ENCODE peak calls at places on chromosome 21, in eight cellular contexts. One of them, this sample, is unnamed.

GRCh38 chr21:20004353-20004752 is 993.9 kb upstream of the NCAM2 start:
- DNase-seq in tibial artery: no peak
- DNase-seq in heart right ventricle: no peak
- DNase-seq in neural crest cell: no peak
- DNase-seq in AG10803: no peak
- DNase-seq in AG09309: no peak
- DNase-seq in mesothelial cell of epicardium: no peak
- DNase-seq in foreskin fibroblast: no peak
- DNase-seq in this sample: no peak

GRCh38 chr21:38352536-38353219 is 95.9 kb downstream of the KCNJ15 start:
- DNase-seq in tibial artery: peak
- DNase-seq in heart right ventricle: no peak
- DNase-seq in neural crest cell: peak
- DNase-seq in AG10803: peak
- DNase-seq in AG09309: peak
- DNase-seq in mesothelial cell of epicardium: no peak
- DNase-seq in foreskin fibroblast: peak
- DNase-seq in this sample: peak

GRCh38 chr21:14864211-14865021 is 200.4 kb downstream of the NRIP1 start:
- DNase-seq in tibial artery: peak
- DNase-seq in heart right ventricle: peak
- DNase-seq in neural crest cell: peak
- DNase-seq in AG10803: peak
- DNase-seq in AG09309: peak
- DNase-seq in mesothelial cell of epicardium: no peak
- DNase-seq in foreskin fibroblast: no peak
- DNase-seq in this sample: peak

GRCh38 chr21:16551101-16551695 is 821.4 kb downstream of the USP25 start:
- DNase-seq in tibial artery: no peak
- DNase-seq in heart right ventricle: no peak
- DNase-seq in neural crest cell: no peak
- DNase-seq in AG10803: no peak
- DNase-seq in AG09309: no peak
- DNase-seq in mesothelial cell of epicardium: no peak
- DNase-seq in foreskin fibroblast: no peak
- DNase-seq in this sample: no peak

GRCh38 chr21:32626633-32627196 is 14.5 kb upstream of the CFAP298 start:
- DNase-seq in tibial artery: no peak
- DNase-seq in heart right ventricle: no peak
- DNase-seq in neural crest cell: no peak
- DNase-seq in AG10803: peak
- DNase-seq in AG09309: peak
- DNase-seq in mesothelial cell of epicardium: no peak
- DNase-seq in foreskin fibroblast: peak
- DNase-seq in this sample: peak

GRCh38 chr21:45139473-45139872 is 65.1 kb downstream of the ADARB1 start:
- DNase-seq in tibial artery: no peak
- DNase-seq in heart right ventricle: no peak
- DNase-seq in neural crest cell: no peak
- DNase-seq in AG10803: no peak
- DNase-seq in AG09309: no peak
- DNase-seq in mesothelial cell of epicardium: no peak
- DNase-seq in foreskin fibroblast: no peak
- DNase-seq in this sample: no peak

GRCh38 chr21:46181436-46181835 is 2.8 kb downstream of the SPATC1L start:
- DNase-seq in tibial artery: no peak
- DNase-seq in heart right ventricle: peak
- DNase-seq in neural crest cell: no peak
- DNase-seq in AG10803: no peak
- DNase-seq in AG09309: no peak
- DNase-seq in mesothelial cell of epicardium: no peak
- DNase-seq in foreskin fibroblast: no peak
- DNase-seq in this sample: no peak

GRCh38 chr21:17612023-17612564 is 607 bp downstream of the BTG3 start:
- DNase-seq in tibial artery: peak
- DNase-seq in heart right ventricle: peak
- DNase-seq in neural crest cell: peak
- DNase-seq in AG10803: peak
- DNase-seq in AG09309: no peak
- DNase-seq in mesothelial cell of epicardium: peak
- DNase-seq in foreskin fibroblast: no peak
- DNase-seq in this sample: peak

GRCh38 chr21:24824209-24824608 is 783.1 kb downstream of the MRPL39 start:
- DNase-seq in tibial artery: no peak
- DNase-seq in heart right ventricle: no peak
- DNase-seq in neural crest cell: no peak
- DNase-seq in AG10803: no peak
- DNase-seq in AG09309: no peak
- DNase-seq in mesothelial cell of epicardium: no peak
- DNase-seq in foreskin fibroblast: no peak
- DNase-seq in this sample: no peak

GRCh38 chr21:24826822-24827221 is 780.5 kb downstream of the MRPL39 start:
- DNase-seq in tibial artery: no peak
- DNase-seq in heart right ventricle: no peak
- DNase-seq in neural crest cell: no peak
- DNase-seq in AG10803: no peak
- DNase-seq in AG09309: no peak
- DNase-seq in mesothelial cell of epicardium: no peak
- DNase-seq in foreskin fibroblast: no peak
- DNase-seq in this sample: no peak

GRCh38 chr21:24825348-24825747 is 781.9 kb downstream of the MRPL39 start:
- DNase-seq in tibial artery: no peak
- DNase-seq in heart right ventricle: no peak
- DNase-seq in neural crest cell: no peak
- DNase-seq in AG10803: no peak
- DNase-seq in AG09309: no peak
- DNase-seq in mesothelial cell of epicardium: no peak
- DNase-seq in foreskin fibroblast: no peak
- DNase-seq in this sample: no peak

DNA sequence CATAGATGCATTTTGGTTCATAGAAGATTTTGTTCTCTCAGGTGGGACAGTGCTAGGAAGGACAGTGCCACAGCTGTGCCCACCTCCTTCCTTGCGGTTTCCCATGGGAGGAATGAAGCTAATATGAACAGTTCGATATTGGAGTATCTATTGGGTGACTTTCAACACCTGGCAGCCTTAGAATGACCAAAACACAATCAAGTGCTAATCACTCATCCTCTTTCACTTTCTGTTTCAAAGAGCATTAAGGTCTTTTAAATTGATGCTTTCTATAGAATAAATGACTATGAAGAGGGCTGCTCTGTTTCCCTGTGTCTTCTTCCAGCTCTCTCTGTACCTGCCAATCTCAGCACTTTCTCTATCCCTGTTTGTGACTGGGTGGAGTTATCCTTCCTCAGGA is 784.0 kb downstream of the MRPL39 start:
- DNase-seq in tibial artery: no peak
- DNase-seq in heart right ventricle: no peak
- DNase-seq in neural crest cell: no peak
- DNase-seq in AG10803: no peak
- DNase-seq in AG09309: no peak
- DNase-seq in mesothelial cell of epicardium: no peak
- DNase-seq in foreskin fibroblast: no peak
- DNase-seq in this sample: no peak
- TF ChIP-seq CTCF in tibial artery: no peak
- TF ChIP-seq CTCF in heart right ventricle: no peak
- TF ChIP-seq CTCF in neural crest cell: no peak
- TF ChIP-seq CTCF in AG10803: no peak
- TF ChIP-seq CTCF in AG09309: no peak
- TF ChIP-seq CTCF in mesothelial cell of epicardium: no peak
- TF ChIP-seq CTCF in foreskin fibroblast: no peak
- TF ChIP-seq CTCF in this sample: no peak

GRCh38 chr21:37057614-37058013 is 15.3 kb downstream of the PIGP start:
- DNase-seq in tibial artery: no peak
- DNase-seq in heart right ventricle: no peak
- DNase-seq in neural crest cell: no peak
- DNase-seq in AG10803: no peak
- DNase-seq in AG09309: no peak
- DNase-seq in mesothelial cell of epicardium: no peak
- DNase-seq in foreskin fibroblast: no peak
- DNase-seq in this sample: no peak

GRCh38 chr21:37062592-37062933 is 10.3 kb downstream of the PIGP start:
- DNase-seq in tibial artery: no peak
- DNase-seq in heart right ventricle: no peak
- DNase-seq in neural crest cell: no peak
- DNase-seq in AG10803: no peak
- DNase-seq in AG09309: no peak
- DNase-seq in mesothelial cell of epicardium: no peak
- DNase-seq in foreskin fibroblast: no peak
- DNase-seq in this sample: no peak

GRCh38 chr21:37059181-37059580 is 13.7 kb downstream of the PIGP start:
- DNase-seq in tibial artery: no peak
- DNase-seq in heart right ventricle: no peak
- DNase-seq in neural crest cell: no peak
- DNase-seq in AG10803: no peak
- DNase-seq in AG09309: no peak
- DNase-seq in mesothelial cell of epicardium: no peak
- DNase-seq in foreskin fibroblast: no peak
- DNase-seq in this sample: no peak

GRCh38 chr21:37061926-37062591 is 10.8 kb downstream of the PIGP start:
- DNase-seq in tibial artery: no peak
- DNase-seq in heart right ventricle: no peak
- DNase-seq in neural crest cell: no peak
- DNase-seq in AG10803: peak
- DNase-seq in AG09309: peak
- DNase-seq in mesothelial cell of epicardium: no peak
- DNase-seq in foreskin fibroblast: no peak
- DNase-seq in this sample: peak

GRCh38 chr21:37060296-37060695 is 12.6 kb downstream of the PIGP start:
- DNase-seq in tibial artery: peak
- DNase-seq in heart right ventricle: no peak
- DNase-seq in neural crest cell: peak
- DNase-seq in AG10803: peak
- DNase-seq in AG09309: peak
- DNase-seq in mesothelial cell of epicardium: no peak
- DNase-seq in foreskin fibroblast: peak
- DNase-seq in this sample: peak
- TF ChIP-seq CTCF in tibial artery: no peak
- TF ChIP-seq CTCF in heart right ventricle: no peak
- TF ChIP-seq CTCF in neural crest cell: no peak
- TF ChIP-seq CTCF in AG10803: peak
- TF ChIP-seq CTCF in AG09309: peak
- TF ChIP-seq CTCF in mesothelial cell of epicardium: no peak
- TF ChIP-seq CTCF in foreskin fibroblast: peak
- TF ChIP-seq CTCF in this sample: peak

GRCh38 chr21:31133243-31133830 is 95.1 kb upstream of the KRTAP19-8 start:
- DNase-seq in tibial artery: no peak
- DNase-seq in heart right ventricle: no peak
- DNase-seq in neural crest cell: no peak
- DNase-seq in AG10803: no peak
- DNase-seq in AG09309: no peak
- DNase-seq in mesothelial cell of epicardium: no peak
- DNase-seq in foreskin fibroblast: no peak
- DNase-seq in this sample: no peak

GRCh38 chr21:31137951-31138350 is 99.7 kb upstream of the KRTAP19-8 start:
- DNase-seq in tibial artery: no peak
- DNase-seq in heart right ventricle: no peak
- DNase-seq in neural crest cell: no peak
- DNase-seq in AG10803: no peak
- DNase-seq in AG09309: no peak
- DNase-seq in mesothelial cell of epicardium: no peak
- DNase-seq in foreskin fibroblast: no peak
- DNase-seq in this sample: no peak

GRCh38 chr21:31140025-31140424 is 101.7 kb upstream of the KRTAP19-8 start:
- DNase-seq in tibial artery: no peak
- DNase-seq in heart right ventricle: no peak
- DNase-seq in neural crest cell: no peak
- DNase-seq in AG10803: no peak
- DNase-seq in AG09309: no peak
- DNase-seq in mesothelial cell of epicardium: no peak
- DNase-seq in foreskin fibroblast: no peak
- DNase-seq in this sample: no peak

GRCh38 chr21:31135536-31136184 is 97.4 kb upstream of the KRTAP19-8 start:
- DNase-seq in tibial artery: no peak
- DNase-seq in heart right ventricle: no peak
- DNase-seq in neural crest cell: no peak
- DNase-seq in AG10803: no peak
- DNase-seq in AG09309: no peak
- DNase-seq in mesothelial cell of epicardium: no peak
- DNase-seq in foreskin fibroblast: no peak
- DNase-seq in this sample: no peak

GRCh38 chr21:31136891-31137290 is 98.6 kb upstream of the KRTAP19-8 start:
- DNase-seq in tibial artery: no peak
- DNase-seq in heart right ventricle: no peak
- DNase-seq in neural crest cell: no peak
- DNase-seq in AG10803: peak
- DNase-seq in AG09309: no peak
- DNase-seq in mesothelial cell of epicardium: no peak
- DNase-seq in foreskin fibroblast: no peak
- DNase-seq in this sample: no peak
- TF ChIP-seq CTCF in tibial artery: no peak
- TF ChIP-seq CTCF in heart right ventricle: no peak
- TF ChIP-seq CTCF in neural crest cell: no peak
- TF ChIP-seq CTCF in AG10803: no peak
- TF ChIP-seq CTCF in AG09309: no peak
- TF ChIP-seq CTCF in mesothelial cell of epicardium: no peak
- TF ChIP-seq CTCF in foreskin fibroblast: no peak
- TF ChIP-seq CTCF in this sample: peak

GRCh38 chr21:43316156-43316845 is 110.6 kb downstream of the SIK1 start:
- DNase-seq in tibial artery: no peak
- DNase-seq in heart right ventricle: peak
- DNase-seq in neural crest cell: no peak
- DNase-seq in AG10803: no peak
- DNase-seq in AG09309: no peak
- DNase-seq in mesothelial cell of epicardium: no peak
- DNase-seq in foreskin fibroblast: no peak
- DNase-seq in this sample: no peak

GRCh38 chr21:43317254-43317748 is 109.6 kb downstream of the SIK1 start:
- DNase-seq in tibial artery: no peak
- DNase-seq in heart right ventricle: no peak
- DNase-seq in neural crest cell: no peak
- DNase-seq in AG10803: no peak
- DNase-seq in AG09309: no peak
- DNase-seq in mesothelial cell of epicardium: no peak
- DNase-seq in foreskin fibroblast: no peak
- DNase-seq in this sample: no peak

GRCh38 chr21:43313939-43314405 is 113.0 kb downstream of the SIK1 start:
- DNase-seq in tibial artery: no peak
- DNase-seq in heart right ventricle: no peak
- DNase-seq in neural crest cell: no peak
- DNase-seq in AG10803: no peak
- DNase-seq in AG09309: no peak
- DNase-seq in mesothelial cell of epicardium: no peak
- DNase-seq in foreskin fibroblast: no peak
- DNase-seq in this sample: no peak

GRCh38 chr21:43313221-43313938 is 113.6 kb downstream of the SIK1 start:
- DNase-seq in tibial artery: no peak
- DNase-seq in heart right ventricle: no peak
- DNase-seq in neural crest cell: no peak
- DNase-seq in AG10803: no peak
- DNase-seq in AG09309: no peak
- DNase-seq in mesothelial cell of epicardium: no peak
- DNase-seq in foreskin fibroblast: no peak
- DNase-seq in this sample: no peak

DNA sequence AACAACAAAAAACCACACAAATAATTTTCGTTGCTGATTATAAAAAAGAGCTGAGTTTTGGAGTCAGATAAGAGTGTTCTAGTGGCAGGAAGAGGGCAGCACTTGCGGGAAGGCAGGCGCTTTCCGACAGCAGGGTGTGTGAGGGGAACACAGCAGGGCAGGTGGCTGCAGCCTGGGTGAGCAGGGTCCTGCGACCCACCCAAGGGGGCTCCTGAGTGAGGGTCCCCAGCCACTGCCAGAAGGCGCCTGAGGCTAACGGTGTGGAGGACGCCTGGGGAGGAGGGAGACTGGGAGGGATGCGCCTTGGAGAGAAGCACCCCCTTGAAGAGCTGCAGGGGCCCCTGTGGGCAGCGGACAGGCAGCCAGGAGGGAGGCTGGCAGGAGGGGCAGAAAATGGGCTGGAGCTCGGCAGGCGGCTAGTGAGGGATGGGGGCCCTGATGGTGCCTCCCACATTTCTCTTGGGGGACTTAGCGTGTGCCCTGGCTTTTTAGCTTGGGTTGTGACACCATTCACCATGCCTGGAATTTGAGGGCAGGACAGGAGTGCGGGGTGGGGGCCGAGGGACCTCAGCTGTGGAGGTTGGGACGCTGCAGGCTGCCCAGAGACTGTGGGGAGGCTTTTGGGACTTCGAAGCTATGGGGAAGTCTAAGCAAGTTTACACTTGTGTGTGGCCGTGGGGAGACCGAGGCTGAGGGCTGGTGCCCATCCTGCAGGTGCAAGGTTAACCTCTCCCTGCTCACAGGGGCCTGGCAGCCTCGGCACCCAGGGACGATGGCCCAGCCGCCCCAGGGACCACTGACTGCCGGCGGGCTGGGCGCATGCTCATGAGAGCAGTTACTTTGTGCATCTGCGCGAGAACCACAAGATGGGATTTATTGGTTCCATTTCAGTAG is 111.4 kb downstream of the SIK1 start:
- DNase-seq in tibial artery: no peak
- DNase-seq in heart right ventricle: no peak
- DNase-seq in neural crest cell: no peak
- DNase-seq in AG10803: no peak
- DNase-seq in AG09309: no peak
- DNase-seq in mesothelial cell of epicardium: no peak
- DNase-seq in foreskin fibroblast: no peak
- DNase-seq in this sample: no peak
- TF ChIP-seq CTCF in tibial artery: no peak
- TF ChIP-seq CTCF in heart right ventricle: no peak
- TF ChIP-seq CTCF in neural crest cell: peak
- TF ChIP-seq CTCF in AG10803: peak
- TF ChIP-seq CTCF in AG09309: peak
- TF ChIP-seq CTCF in mesothelial cell of epicardium: no peak
- TF ChIP-seq CTCF in foreskin fibroblast: no peak
- TF ChIP-seq CTCF in this sample: peak